ENCODE peak calls at places on chromosomes 11 and 22, in four cellular contexts. U is WERI-Rb-1, N is T-helper 22 cell, A is epithelial cell of prostate. V is an unnamed sample.

GRCh38 chr11:12727556-12728070 is 53.4 kb downstream of the TEAD1 start:
- DNase-seq in U (no peak), N (no peak), A (no peak), V (no peak)

GRCh38 chr11:69486056-69486772 is 4.8 kb downstream of the LINC01488 start:
- DNase-seq in U (no peak), N (no peak), A (no peak), V (no peak)

GRCh38 chr11:67316882-67317364 is 13.6 kb downstream of the SSH3 start:
- DNase-seq in U (no peak), N (no peak), A (no peak), V (no peak)

GRCh38 chr22:45212992-45213751 is 27.5 kb downstream of the KIAA0930 start:
- DNase-seq in U (no peak), N (no peak), A (no peak), V (no peak)

GRCh38 chr22:23289851-23290724 is 109.8 kb downstream of the BCR start:
- DNase-seq in U (peak), N (peak), A (no peak), V (no peak)

GRCh38 chr11:65452806-65453490 is 30.4 kb downstream of the NEAT1 start:
- DNase-seq in U (no peak), N (no peak), A (no peak), V (no peak)

GRCh38 chr11:23123766-23124165 is 263.5 kb upstream of the CCDC179 start:
- DNase-seq in U (no peak), N (no peak), A (no peak), V (no peak)

GRCh38 chr11:48028909-48029685 is 48.7 kb downstream of the PTPRJ start:
- DNase-seq in U (no peak), N (no peak), A (no peak), V (no peak)

GRCh38 chr11:133964946-133965632 is 8.3 kb upstream of the IGSF9B start:
- DNase-seq in U (no peak), N (no peak), A (no peak), V (no peak)

GRCh38 chr22:47014946-47015345 is 252.5 kb downstream of the TBC1D22A start:
- DNase-seq in U (no peak), N (no peak), A (no peak), V (no peak)

GRCh38 chr11:94120946-94121345 is 7.7 kb upstream of the PANX1 start:
- DNase-seq in U (no peak), N (no peak), A (no peak), V (no peak)

GRCh38 chr11:2137202-2138071 is 1.8 kb downstream of the IGF2 start:
- DNase-seq in U (peak), N (no peak), A (no peak), V (no peak)

GRCh38 chr11:132941024-132941646 is 591.2 kb downstream of the OPCML start:
- DNase-seq in U (no peak), N (no peak), A (no peak), V (no peak)

GRCh38 chr22:17880020-17880419 is 105.8 kb upstream of the BID start:
- DNase-seq in U (no peak), N (no peak), A (no peak), V (no peak)

GRCh38 chr22:50211147-50211546 is 10.3 kb downstream of the SELENOO start:
- DNase-seq in U (no peak), N (no peak), A (no peak), V (no peak)

GRCh38 chr11:95242202-95242989 is 11.4 kb upstream of the SESN3 start:
- DNase-seq in U (no peak), N (no peak), A (no peak), V (no peak)

GRCh38 chr22:23249506-23250423 is 69.5 kb downstream of the BCR start:
- DNase-seq in U (peak), N (no peak), A (no peak), V (no peak)

GRCh38 chr11:119317592-119318239 is 786 bp upstream of the MCAM start:
- DNase-seq in U (no peak), N (no peak), A (no peak), V (no peak)

GRCh38 chr11:20158597-20159257 is 1.5 kb downstream of the DBX1 start:
- DNase-seq in U (no peak), N (no peak), A (no peak), V (no peak)

GRCh38 chr22:44797181-44797720 is 44.9 kb downstream of the ARHGAP8 start:
- DNase-seq in U (no peak), N (no peak), A (no peak), V (no peak)

GRCh38 chr11:111176603-111177002 is 68.9 kb upstream of the POU2AF2 start:
- DNase-seq in U (no peak), N (no peak), A (no peak), V (no peak)

GRCh38 chr11:2825886-2826678 is 59.5 kb downstream of the CDKN1C start:
- DNase-seq in U (peak), N (no peak), A (peak), V (peak)

GRCh38 chr11:82315093-82315492 is 418.6 kb downstream of the FAM181B start:
- DNase-seq in U (peak), N (no peak), A (peak), V (no peak)

GRCh38 chr22:33743756-33744155 is 176.5 kb downstream of the LARGE1 start:
- DNase-seq in U (no peak), N (no peak), A (no peak), V (no peak)

GRCh38 chr22:37822079-37822833 is 926 bp upstream of the GALR3 start:
- DNase-seq in U (no peak), N (no peak), A (no peak), V (no peak)

GRCh38 chr11:14789879-14790484 is 102.0 kb downstream of the CYP2R1 start:
- DNase-seq in U (no peak), N (no peak), A (no peak), V (no peak)

GRCh38 chr22:16935209-16935608 is 72.8 kb downstream of the GAB4 start:
- DNase-seq in U (no peak), N (no peak), A (no peak), V (no peak)

GRCh38 chr22:42937164-42937854 is 77.6 kb downstream of the PACSIN2 start:
- DNase-seq in U (no peak), N (no peak), A (peak), V (no peak)

GRCh38 chr22:26642465-26643367 is 14.7 kb upstream of the MIAT start:
- DNase-seq in U (no peak), N (peak), A (no peak), V (no peak)

GRCh38 chr11:120013325-120014250 is 124.3 kb downstream of the TRIM29 start:
- DNase-seq in U (peak), N (no peak), A (no peak), V (peak)

GRCh38 chr22:34116126-34116525 is 195.8 kb upstream of the LARGE1 start:
- DNase-seq in U (no peak), N (no peak), A (no peak), V (no peak)

GRCh38 chr11:34050536-34050935 is 995 bp upstream of the CAPRIN1 start:
- DNase-seq in U (no peak), N (no peak), A (no peak), V (no peak)

GRCh38 chr22:38177926-38178604 is 3.6 kb downstream of the PLA2G6 start:
- DNase-seq in U (no peak), N (no peak), A (no peak), V (no peak)

GRCh38 chr11:67436459-67437081 is 912 bp downstream of the PTPRCAP start:
- DNase-seq in U (peak), N (no peak), A (no peak), V (no peak)

GRCh38 chr11:47412152-47412746 is 3.9 kb downstream of the SLC39A13 start:
- DNase-seq in U (peak), N (peak), A (no peak), V (no peak)

GRCh38 chr11:88042238-88043032 is 132.8 kb downstream of the RAB38 start:
- DNase-seq in U (peak), N (no peak), A (no peak), V (no peak)